ENCODE peak calls at places on chromosomes 7 and 10, in four cellular contexts. U, M, F and B are unnamed samples.

GRCh38 chr7:55192718-55193117 is 172.4 kb upstream of the LANCL2 start:
- DNase-seq in U (no peak), M (no peak), F (no peak), B (no peak)

GRCh38 chr7:65235586-65235985 is 138.1 kb upstream of the ZNF92 start:
- DNase-seq in U (no peak), M (no peak), F (no peak), B (no peak)

GRCh38 chr10:130967161-130967560 is 344.4 kb downstream of the TCERG1L start:
- DNase-seq in U (no peak), M (no peak), F (no peak), B (no peak)

GRCh38 chr7:71682841-71683341 is 550.9 kb downstream of the GALNT17 start:
- DNase-seq in U (no peak), M (peak; percentile 26), F (no peak), B (peak; percentile 8)

GRCh38 chr7:128161466-128162125 is 79.5 kb upstream of the LEP start:
- DNase-seq in U (no peak), M (no peak), F (no peak), B (no peak)

GRCh38 chr10:29353291-29353690 is 64.4 kb downstream of the LYZL1 start:
- DNase-seq in U (no peak), M (peak; percentile 29), F (no peak), B (no peak)

GRCh38 chr7:92691578-92691977 is 101.4 kb upstream of the FAM133B start:
- DNase-seq in U (no peak), M (no peak), F (no peak), B (no peak)

GRCh38 chr7:122975341-122975740 is 20.2 kb downstream of the TAS2R16 start:
- DNase-seq in U (no peak), M (no peak), F (no peak), B (no peak)

GRCh38 chr10:14671383-14671782 is 103.3 kb downstream of the FAM107B start:
- DNase-seq in U (no peak), M (peak; percentile 38), F (no peak), B (no peak)

GRCh38 chr7:23290993-23291392 is 8.1 kb upstream of the MALSU1 start:
- DNase-seq in U (no peak), M (no peak), F (no peak), B (no peak)

GRCh38 chr7:23291957-23292560 is 7.1 kb upstream of the MALSU1 start:
- DNase-seq in U (no peak), M (peak; percentile 30), F (no peak), B (no peak)

GRCh38 chr7:23285657-23286646 is 13.2 kb upstream of the MALSU1 start:
- DNase-seq in U (no peak), M (peak; percentile 64), F (no peak), B (no peak)

GRCh38 chr7:23284861-23285260 is 14.3 kb upstream of the MALSU1 start:
- DNase-seq in U (no peak), M (no peak), F (no peak), B (no peak)

DNA sequence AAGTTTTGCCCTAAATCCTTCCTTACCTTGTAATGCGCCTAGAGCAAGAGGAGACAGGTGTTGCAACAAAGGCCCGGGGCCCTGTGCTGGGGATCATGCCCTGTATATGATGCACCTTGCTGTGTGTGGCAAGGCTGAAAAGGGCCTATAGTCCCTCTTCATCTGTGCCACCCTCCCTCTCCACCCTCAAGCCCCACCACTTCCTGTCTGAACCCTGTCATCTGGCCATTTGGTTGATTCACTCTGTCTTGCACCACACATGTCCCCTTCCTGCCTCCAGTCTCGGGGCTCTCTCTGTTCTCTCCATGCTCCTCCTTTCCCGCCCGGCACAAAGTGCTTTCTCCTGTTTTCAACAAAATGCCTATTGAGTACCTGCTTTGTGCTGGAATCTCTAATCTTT is 11.5 kb upstream of the MALSU1 start:
- DNase-seq in U (no peak), M (no peak), F (no peak), B (no peak)
- H3K4me3 ChIP-seq in U (no peak overlapping the region), M (no peak overlapping the region), F (no peak overlapping the region), B (no peak overlapping the region)

GRCh38 chr7:112448891-112449290 is 1.4 kb upstream of the IFRD1 start:
- DNase-seq in U (no peak), M (no peak), F (no peak), B (peak; percentile 26)

GRCh38 chr7:112452102-112452888 is 2.0 kb downstream of the IFRD1 start:
- DNase-seq in U (peak; percentile 35), M (peak; percentile 81), F (peak; percentile 88), B (peak; percentile 54)

GRCh38 chr7:112449902-112450806 is at the start of gene IFRD1:
- DNase-seq in U (peak; percentile 100), M (peak; percentile 100), F (peak; percentile 100), B (peak; percentile 99)

GRCh38 chr7:112449353-112449752 is 907 bp upstream of the IFRD1 start:
- DNase-seq in U (no peak), M (no peak), F (no peak), B (peak; percentile 59)

GRCh38 chr7:112450807-112451661 is 774 bp downstream of the IFRD1 start:
- DNase-seq in U (peak; percentile 95), M (peak; percentile 98), F (peak; percentile 98), B (peak; percentile 97)
- TF ChIP-seq POLR2A in U (peak; percentile 68), M (peak; percentile 17), F (no peak), B (peak; percentile 61)

GRCh38 chr7:106613279-106613678 is 47.7 kb downstream of the CCDC71L start:
- DNase-seq in U (no peak), M (no peak), F (no peak), B (no peak)

GRCh38 chr7:106614751-106615150 is 46.2 kb downstream of the CCDC71L start:
- DNase-seq in U (no peak), M (no peak), F (no peak), B (no peak)

GRCh38 chr7:106615808-106616691 is 44.9 kb downstream of the CCDC71L start:
- DNase-seq in U (no peak), M (no peak), F (no peak), B (no peak)

GRCh38 chr7:106612432-106612831 is 48.5 kb downstream of the CCDC71L start:
- DNase-seq in U (no peak), M (no peak), F (no peak), B (no peak)

GRCh38 chr7:106613861-106614560 is 46.9 kb downstream of the CCDC71L start:
- DNase-seq in U (no peak), M (no peak), F (no peak), B (no peak)
- H3K4me3 ChIP-seq in U (no peak overlapping the region), M (no peak overlapping the region), F (no peak overlapping the region), B (no peak overlapping the region)

GRCh38 chr7:74453321-74454011 is at the start of gene GTF2IRD1:
- DNase-seq in U (peak; percentile 82), M (peak; percentile 89), F (peak; percentile 87), B (peak; percentile 79)
- TF ChIP-seq POLR2A in U (no peak), M (no peak), F (no peak), B (no peak)

GRCh38 chr10:103746598-103746997 is 108.8 kb downstream of the SH3PXD2A start:
- DNase-seq in U (no peak), M (no peak), F (no peak), B (no peak)

GRCh38 chr10:103749779-103750178 is 105.6 kb downstream of the SH3PXD2A start:
- DNase-seq in U (no peak), M (no peak), F (no peak), B (no peak)

GRCh38 chr10:103748020-103748419 is 107.4 kb downstream of the SH3PXD2A start:
- DNase-seq in U (no peak), M (no peak), F (no peak), B (no peak)

GRCh38 chr10:103745264-103746247 is 109.8 kb downstream of the SH3PXD2A start:
- DNase-seq in U (no peak), M (no peak), F (no peak), B (no peak)

DNA sequence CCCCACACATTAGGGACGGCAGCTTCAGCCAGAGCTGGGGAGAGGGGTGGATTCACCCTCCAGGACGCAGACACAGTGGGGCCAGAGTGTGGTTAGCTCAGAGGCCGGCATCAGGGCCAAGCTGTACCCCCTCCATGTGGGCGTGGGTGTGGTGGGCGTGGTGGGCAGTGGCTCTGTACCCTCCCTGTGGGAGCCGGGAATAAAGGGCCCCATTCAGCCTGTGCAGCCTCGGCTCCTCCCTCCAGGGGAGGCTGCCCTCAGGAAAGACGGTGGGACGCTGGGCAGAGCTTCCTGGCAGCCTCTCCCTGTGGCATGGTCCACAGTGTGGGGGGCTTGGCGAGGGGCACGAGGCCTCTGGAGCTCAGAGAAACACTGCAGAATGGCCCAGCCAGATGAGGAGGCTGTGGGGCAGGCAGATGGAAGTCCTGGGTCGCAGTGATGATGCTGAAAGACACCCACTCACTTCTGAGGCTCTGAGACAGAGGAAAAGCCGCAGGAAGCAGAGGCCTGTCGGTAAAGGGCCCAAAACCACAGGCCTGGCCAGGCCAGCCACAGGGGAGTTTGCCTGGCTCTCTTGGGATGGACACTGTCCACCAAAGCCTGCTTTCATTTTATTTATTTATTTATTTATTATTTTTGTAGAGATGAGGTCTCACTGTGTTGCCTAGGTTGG is 108.0 kb downstream of the SH3PXD2A start:
- DNase-seq in U (no peak), M (no peak), F (no peak), B (no peak)
- H3K4me3 ChIP-seq in U (no peak overlapping the region), M (no peak overlapping the region), F (no peak overlapping the region), B (no peak overlapping the region)

DNA sequence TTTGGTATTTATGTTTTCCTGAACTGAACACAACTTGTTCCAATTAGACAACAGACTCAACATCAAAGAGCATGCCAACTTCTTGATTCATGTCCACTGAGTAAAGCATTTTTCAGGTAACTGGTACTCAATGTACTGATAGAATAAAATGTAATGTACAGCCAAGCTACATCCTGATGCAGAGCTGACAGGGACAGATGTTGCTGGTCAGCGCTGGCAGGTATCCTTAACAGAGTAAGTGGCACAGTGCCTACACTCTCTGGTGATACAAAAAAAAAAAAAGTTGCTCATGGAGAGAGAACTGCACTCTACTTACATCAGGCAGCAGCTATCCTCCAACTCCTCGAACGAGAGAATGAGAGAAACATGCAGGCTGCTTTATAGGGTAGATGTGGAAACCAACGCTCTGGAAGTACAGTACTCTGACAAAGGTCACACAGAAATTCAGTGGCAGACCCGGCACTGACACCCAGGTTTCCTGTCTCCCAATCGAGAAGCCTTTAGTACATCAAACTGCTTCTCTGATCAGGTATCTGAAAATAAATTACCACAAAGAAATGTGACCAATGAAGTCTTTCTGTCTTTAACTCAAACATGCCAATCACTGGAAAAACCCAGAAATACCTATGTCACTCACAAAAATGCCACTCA is 4.6 kb downstream of the ITGB1 start:
- DNase-seq in U (no peak), M (no peak), F (no peak), B (no peak)
- TF ChIP-seq POLR2A in U (no peak), M (no peak), F (no peak), B (no peak)

DNA sequence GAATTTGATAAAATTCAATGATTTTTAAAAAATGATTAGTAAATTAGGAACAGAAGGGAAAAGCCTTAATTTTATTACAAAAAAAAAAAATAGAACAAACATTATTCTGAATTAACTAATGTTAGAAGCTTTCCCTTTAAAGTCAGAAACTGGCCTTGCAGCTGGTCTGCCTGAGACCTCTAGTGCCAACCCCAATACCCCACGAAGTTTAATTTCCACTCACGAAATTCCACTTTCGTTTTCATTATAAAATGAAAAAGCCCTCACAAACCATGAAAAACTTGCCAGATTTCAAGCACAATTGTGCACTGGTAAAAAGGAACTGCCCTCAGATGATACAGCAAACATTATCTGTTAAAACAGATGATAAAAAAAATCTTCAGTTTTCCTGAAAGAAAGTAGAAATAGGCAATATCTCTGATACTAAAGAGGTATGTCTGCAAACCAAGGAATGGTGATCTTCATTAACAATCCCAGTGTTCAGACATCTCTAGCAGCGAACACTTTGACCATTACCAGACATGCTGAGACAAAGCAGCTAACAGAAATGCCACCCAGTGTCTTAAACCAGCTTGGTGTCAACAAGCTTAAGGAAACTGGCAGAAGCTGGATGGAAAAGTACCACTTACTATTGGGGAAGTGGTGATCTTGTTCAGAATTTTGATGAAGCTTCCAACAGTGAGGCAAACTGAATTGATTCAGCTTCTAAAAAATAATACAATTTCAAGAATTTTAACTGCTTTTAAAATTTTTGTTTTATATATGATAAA is 80.2 kb downstream of the PALS2 start:
- DNase-seq in U (no peak), M (no peak), F (no peak), B (no peak)
- H3K4me3 ChIP-seq in U (no peak overlapping the region), M (no peak overlapping the region), F (no peak overlapping the region), B (peak overlapping the region; percentile 18)